ENCODE peak calls at places on chromosomes 5 and 9, in four cellular contexts. A is H1, B is HCT116, J is K562. P is an unnamed sample.

GRCh38 chr5:82374637-82375036 is 96.5 kb upstream of the RPS23 start:
- DNase-seq in A (no peak), B (no peak), J (no peak), P (no peak)

GRCh38 chr9:131179561-131180219 is 54.3 kb downstream of the NUP214 start:
- DNase-seq in A (no peak), B (no peak), J (no peak), P (no peak)

GRCh38 chr9:136297016-136297691 is 6.7 kb downstream of the CCDC187 start:
- DNase-seq in A (no peak), B (no peak), J (no peak), P (peak)

GRCh38 chr9:127720031-127720864 is 4.4 kb downstream of the TTC16 start:
- DNase-seq in A (no peak), B (no peak), J (no peak), P (no peak)

GRCh38 chr5:180901204-180902009 is 2.4 kb downstream of the BTNL8 start:
- DNase-seq in A (no peak), B (no peak), J (no peak), P (no peak)

GRCh38 chr5:150582281-150582791 is 58.1 kb upstream of the SYNPO start:
- DNase-seq in A (no peak), B (no peak), J (no peak), P (peak)

GRCh38 chr5:15821506-15821905 is 321.5 kb downstream of the FBXL7 start:
- DNase-seq in A (no peak), B (no peak), J (no peak), P (no peak)

GRCh38 chr5:128252196-128252595 is 168.6 kb downstream of the SLC12A2 start:
- DNase-seq in A (no peak), B (no peak), J (no peak), P (no peak)

GRCh38 chr5:1383886-1384401 is 39.0 kb upstream of the CLPTM1L start:
- DNase-seq in A (no peak), B (no peak), J (no peak), P (no peak)

GRCh38 chr5:126531543-126532120 is 63.4 kb downstream of the ALDH7A1 start:
- DNase-seq in A (no peak), B (no peak), J (no peak), P (peak)

GRCh38 chr9:26163931-26164330 is 485.7 kb upstream of the TUSC1 start:
- DNase-seq in A (no peak), B (no peak), J (no peak), P (no peak)

GRCh38 chr9:120905794-120906248 is 20.8 kb downstream of the TRAF1 start:
- DNase-seq in A (no peak), B (no peak), J (peak), P (no peak)

GRCh38 chr5:76601470-76601869 is 21.7 kb downstream of the F2RL2 start:
- DNase-seq in A (no peak), B (peak), J (peak), P (peak)

GRCh38 chr9:136628287-136628686 is 34.4 kb upstream of the EGFL7 start:
- DNase-seq in A (no peak), B (no peak), J (no peak), P (no peak)

GRCh38 chr9:131661954-131662621 is 77.8 kb downstream of the RAPGEF1 start:
- DNase-seq in A (no peak), B (no peak), J (peak), P (no peak)

GRCh38 chr9:116594552-116594951 is 92.6 kb upstream of the TRIM32 start:
- DNase-seq in A (no peak), B (peak), J (no peak), P (no peak)

GRCh38 chr9:12993432-12993831 is 218.6 kb downstream of the LURAP1L start:
- DNase-seq in A (no peak), B (no peak), J (no peak), P (no peak)

GRCh38 chr5:37055383-37055990 is 178.9 kb downstream of the NIPBL start:
- DNase-seq in A (no peak), B (no peak), J (no peak), P (no peak)

GRCh38 chr5:134547579-134547978 is 22.1 kb downstream of the JADE2 start:
- DNase-seq in A (no peak), B (no peak), J (no peak), P (no peak)

GRCh38 chr5:134540747-134541733 is 15.6 kb downstream of the JADE2 start:
- DNase-seq in A (no peak), B (no peak), J (no peak), P (no peak)

GRCh38 chr5:134541736-134542376 is 16.4 kb downstream of the JADE2 start:
- DNase-seq in A (no peak), B (no peak), J (peak), P (no peak)

GRCh38 chr5:134545070-134545868 is 19.8 kb downstream of the JADE2 start:
- DNase-seq in A (no peak), B (no peak), J (no peak), P (no peak)

DNA sequence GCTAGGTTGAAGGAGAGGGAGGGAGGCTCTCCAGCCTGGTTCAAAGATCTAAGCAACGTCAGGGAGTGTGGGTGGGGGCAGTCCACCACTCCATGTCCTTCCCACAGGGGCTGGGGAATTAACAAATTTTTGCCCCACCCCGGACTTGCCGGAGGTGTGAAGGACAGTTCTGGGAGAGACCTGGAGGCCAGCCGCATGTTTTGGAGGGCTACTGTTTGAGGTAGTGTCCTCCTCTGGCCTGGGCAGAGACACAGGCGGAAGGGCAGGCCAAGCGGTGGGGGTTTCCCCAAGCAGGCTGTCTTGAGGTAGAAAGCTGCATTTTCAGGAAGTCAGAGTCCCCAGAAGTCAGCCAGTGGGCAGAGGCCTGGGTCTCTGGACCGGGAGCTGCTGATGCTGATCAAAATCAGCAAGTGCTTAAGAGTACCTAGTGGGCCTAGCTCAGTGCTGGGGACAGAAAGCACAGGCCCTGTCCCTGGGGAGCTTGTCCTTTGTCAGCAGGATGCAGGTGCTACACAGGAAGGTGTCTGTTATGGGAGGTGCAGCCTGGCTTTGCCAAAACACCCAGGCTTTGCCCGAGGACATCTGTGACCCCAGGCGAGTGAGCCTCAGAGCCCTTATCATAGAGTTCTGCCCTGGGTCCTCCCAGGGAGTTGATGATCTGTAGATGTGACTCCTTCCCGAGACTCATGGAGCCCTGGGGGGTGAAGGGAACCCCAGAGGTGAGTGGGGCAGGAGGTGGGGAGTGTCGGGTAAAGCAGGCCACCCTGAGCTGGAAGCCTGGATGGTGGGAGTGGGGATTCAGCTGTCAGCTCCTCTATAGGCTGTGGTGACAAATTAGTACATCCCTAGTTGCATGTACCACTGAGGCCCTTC is 18.6 kb downstream of the JADE2 start:
- DNase-seq in A (no peak), B (no peak), J (no peak), P (no peak)
- TF ChIP-seq FOSL1 in A (no peak), B (no peak), J (no peak), P (no peak)

DNA sequence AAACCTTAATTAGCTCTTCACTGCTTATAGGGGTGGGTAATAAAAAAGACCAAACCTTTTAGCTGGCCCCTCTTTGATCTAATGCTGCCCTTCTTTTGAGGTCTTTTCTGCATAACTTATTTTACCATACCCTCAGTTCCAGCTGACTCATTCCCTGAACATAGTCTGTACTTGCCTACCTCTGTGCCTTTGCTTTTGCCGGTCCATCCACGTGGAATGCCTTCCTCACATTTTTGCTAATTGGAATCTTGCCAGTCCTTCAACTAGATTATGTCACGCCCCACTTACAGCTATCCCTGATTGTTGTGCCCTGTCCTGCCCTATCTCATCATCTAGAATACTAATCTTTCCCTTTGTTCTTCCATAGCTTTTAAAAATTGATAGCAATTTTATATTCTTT is 44.2 kb downstream of the FAF2 start:
- DNase-seq in A (no peak), B (no peak), J (no peak), P (no peak)
- TF ChIP-seq RAD21 in A (no peak), B (no peak), J (no peak), P (no peak)

GRCh38 chr5:154993461-154993860 is 20.1 kb upstream of the KIF4B start:
- DNase-seq in A (no peak), B (no peak), J (no peak), P (no peak)
- TF ChIP-seq FOSL1 in A (no peak), B (no peak), J (no peak), P (no peak)

GRCh38 chr5:109945097-109945678 is 255.5 kb downstream of the MAN2A1 start:
- DNase-seq in A (no peak), B (no peak), J (no peak), P (peak)
- TF ChIP-seq RAD21 in A (no peak), B (no peak), J (no peak), P (no peak)

GRCh38 chr5:31048975-31049290 is 144.6 kb upstream of the CDH6 start:
- DNase-seq in A (no peak), B (no peak), J (no peak), P (no peak)
- TF ChIP-seq FOSL1 in A (no peak), B (no peak), J (no peak), P (no peak)

GRCh38 chr9:4260661-4261060 is 39.2 kb downstream of the GLIS3 start:
- DNase-seq in A (no peak), B (no peak), J (no peak), P (no peak)

GRCh38 chr9:4266602-4267001 is 33.3 kb downstream of the GLIS3 start:
- DNase-seq in A (no peak), B (no peak), J (no peak), P (no peak)

GRCh38 chr9:4259489-4259888 is 40.4 kb downstream of the GLIS3 start:
- DNase-seq in A (no peak), B (no peak), J (no peak), P (no peak)

GRCh38 chr9:4258321-4259093 is 41.4 kb downstream of the GLIS3 start:
- DNase-seq in A (no peak), B (no peak), J (no peak), P (no peak)

GRCh38 chr9:4262735-4263141 is 37.1 kb downstream of the GLIS3 start:
- DNase-seq in A (no peak), B (peak), J (no peak), P (peak)
- TF ChIP-seq RAD21 in A (no peak), B (no peak), J (no peak), P (no peak)

DNA sequence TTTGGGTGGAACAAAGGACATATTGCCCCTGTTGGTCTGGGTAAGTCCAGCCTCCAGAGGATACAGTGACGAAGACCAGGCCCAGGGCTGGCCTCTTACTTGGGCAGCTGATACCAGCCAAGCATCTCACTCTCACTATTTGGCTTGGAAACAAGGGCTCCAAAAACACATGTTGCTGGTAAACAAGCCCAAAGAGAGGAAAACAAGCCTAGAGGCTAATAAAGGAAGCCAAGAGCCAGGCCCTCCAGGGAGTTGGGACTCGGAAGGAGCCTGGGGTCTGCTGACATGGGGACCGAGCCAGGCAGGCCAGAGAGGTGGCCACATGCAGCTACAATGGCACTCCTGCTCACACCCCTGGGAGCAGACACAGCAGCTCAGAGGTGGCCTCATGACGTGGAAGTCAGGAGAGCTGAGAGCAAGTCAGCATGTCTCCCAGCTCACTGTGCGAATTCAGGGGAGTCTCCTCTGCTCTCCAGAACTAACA is 5.7 kb downstream of the SPARC start:
- DNase-seq in A (no peak), B (no peak), J (no peak), P (no peak)
- TF ChIP-seq FOSL1 in A (no peak), B (no peak), J (no peak), P (no peak)

P was measured in HepG2.